ENCODE peak calls at places on chromosome 22, in six cellular contexts. U is non-pigmented ciliary epithelial cell, R is psoas muscle, T is epithelial cell of prostate, W is MCF 10A, Y is H4. L is an unnamed sample.

GRCh38 chr22:46737105-46737975 is 712 bp downstream of the CERK start:
- DNase-seq in U (no peak), R (peak), T (no peak), W (no peak), Y (no peak), L (no peak)

GRCh38 chr22:36386900-36387663 is 685 bp downstream of the MYH9 start:
- DNase-seq in U (no peak), R (peak), T (no peak), W (peak), Y (no peak), L (no peak)

GRCh38 chr22:30701872-30702271 is 7.2 kb downstream of the OSBP2 start:
- DNase-seq in U (no peak), R (no peak), T (no peak), W (peak), Y (no peak), L (peak)

GRCh38 chr22:20057596-20058268 is 22.3 kb upstream of the DGCR8 start:
- DNase-seq in U (no peak), R (no peak), T (no peak), W (no peak), Y (no peak), L (no peak)

GRCh38 chr22:43561421-43562178 is 149.8 kb downstream of the MPPED1 start:
- DNase-seq in U (no peak), R (no peak), T (no peak), W (no peak), Y (no peak), L (no peak)

GRCh38 chr22:22943521-22944267 is 56.1 kb downstream of the IGLL5 start:
- DNase-seq in U (no peak), R (no peak), T (no peak), W (no peak), Y (no peak), L (no peak)

GRCh38 chr22:50422961-50423815 is 51.6 kb downstream of the SBF1 start:
- DNase-seq in U (no peak), R (no peak), T (no peak), W (no peak), Y (no peak), L (no peak)

GRCh38 chr22:26681395-26681821 is 24.0 kb downstream of the MIAT start:
- DNase-seq in U (peak), R (no peak), T (no peak), W (no peak), Y (no peak), L (no peak)

GRCh38 chr22:50473088-50473487 is 1.7 kb downstream of the SBF1 start:
- DNase-seq in U (no peak), R (no peak), T (no peak), W (peak), Y (no peak), L (peak)

GRCh38 chr22:30776476-30776875 is 81.8 kb downstream of the OSBP2 start:
- DNase-seq in U (no peak), R (no peak), T (no peak), W (no peak), Y (no peak), L (no peak)

GRCh38 chr22:36510384-36510783 is 3.5 kb upstream of the FOXRED2 start:
- DNase-seq in U (no peak), R (peak), T (no peak), W (no peak), Y (no peak), L (no peak)

GRCh38 chr22:28795071-28795693 is 5.2 kb downstream of the XBP1 start:
- DNase-seq in U (no peak), R (no peak), T (no peak), W (no peak), Y (no peak), L (no peak)

GRCh38 chr22:46262449-46263207 is 515 bp downstream of the PKDREJ start:
- DNase-seq in U (no peak), R (peak), T (no peak), W (no peak), Y (no peak), L (peak)

GRCh38 chr22:38927033-38927789 is 30.2 kb upstream of the APOBEC3A start:
- DNase-seq in U (no peak), R (peak), T (no peak), W (no peak), Y (no peak), L (peak)

GRCh38 chr22:28799125-28799833 is 1.1 kb downstream of the XBP1 start:
- DNase-seq in U (peak), R (peak), T (peak), W (peak), Y (peak), L (peak)